ENCODE peak calls at places on chromosomes 7 and 10, in six cellular contexts. K is fibroblast of lung, C is esophagus muscularis mucosa, E is spleen, J is brain microvascular endothelial cell, W is transverse colon. S is an unnamed sample.

GRCh38 chr10:63716174-63716573 is 195.0 kb downstream of the REEP3 start:
- DNase-seq in J (no peak), E (no peak), C (no peak), W (no peak), K (no peak), S (no peak)

GRCh38 chr10:76115471-76116155 is 684.2 kb downstream of the LRMDA start:
- DNase-seq in W (no peak), J (no peak), E (no peak), K (no peak), C (no peak), S (no peak)

GRCh38 chr7:35424869-35425495 is 171.1 kb upstream of the TBX20 start:
- DNase-seq in W (peak; percentile 46), E (peak; percentile 81), J (peak; percentile 25), C (no peak), K (peak; percentile 50), S (peak; percentile 67)

GRCh38 chr7:22700559-22701002 is 26.4 kb upstream of the IL6 start:
- DNase-seq in W (no peak), J (peak; percentile 75), C (no peak), K (peak; percentile 76), E (no peak), S (no peak)

GRCh38 chr7:133354546-133355324 is 101.9 kb downstream of the EXOC4 start:
- DNase-seq in K (peak; percentile 58), E (no peak), J (peak; percentile 32), W (no peak), C (no peak), S (no peak)

GRCh38 chr7:111363099-111363498 is 199.2 kb downstream of the IMMP2L start:
- DNase-seq in E (no peak), J (peak; percentile 43), K (peak; percentile 41), C (no peak), W (no peak), S (no peak)

GRCh38 chr7:105097619-105098018 is 83.6 kb downstream of the KMT2E start:
- DNase-seq in C (no peak), E (no peak), J (peak; percentile 71), K (peak; percentile 90), W (no peak), S (no peak)

GRCh38 chr7:21944616-21945373 is 904 bp downstream of the CDCA7L start:
- DNase-seq in J (no peak), K (no peak), W (peak; percentile 76), E (peak; percentile 88), C (no peak), S (peak; percentile 40)

GRCh38 chr10:84310470-84310869 is 17.9 kb upstream of the CCSER2 start:
- DNase-seq in C (no peak), E (no peak), K (peak; percentile 32), W (no peak), J (peak; percentile 66), S (no peak)

GRCh38 chr7:134890246-134891240 is 95.8 kb upstream of the AGBL3 start:
- DNase-seq in C (peak; percentile 86), W (no peak), J (peak; percentile 73), K (peak; percentile 49), E (no peak), S (no peak)

GRCh38 chr7:156515911-156516790 is 124.4 kb upstream of the RNF32 start:
- DNase-seq in W (peak; percentile 26), C (peak; percentile 68), J (peak; percentile 7), E (no peak), K (no peak), S (no peak)

GRCh38 chr7:318476-319266 is 28.7 kb downstream of the FOXL3 start:
- DNase-seq in J (no peak), W (peak; percentile 61), C (no peak), K (no peak), E (peak; percentile 32), S (no peak)

GRCh38 chr10:24465899-24466615 is 257.1 kb downstream of the KIAA1217 start:
- DNase-seq in E (no peak), K (peak; percentile 92), J (peak; percentile 93), C (no peak), W (peak; percentile 59), S (peak; percentile 63)

GRCh38 chr7:17405786-17406185 is 107.3 kb downstream of the AHR start:
- DNase-seq in C (no peak), E (no peak), K (peak; percentile 88), W (no peak), J (peak; percentile 95), S (no peak)

GRCh38 chr10:129104266-129105045 is 362.6 kb upstream of the MGMT start:
- DNase-seq in W (no peak), J (peak; percentile 25), E (no peak), K (peak; percentile 40), C (peak; percentile 79), S (no peak)

GRCh38 chr7:28358423-28358868 is 53.9 kb upstream of the CREB5 start:
- DNase-seq in J (peak; percentile 91), W (no peak), C (peak; percentile 84), K (peak; percentile 99), E (no peak), S (no peak)

GRCh38 chr7:156002362-156003001 is 190.2 kb upstream of the SHH start:
- DNase-seq in K (no peak), C (no peak), E (no peak), W (no peak), J (no peak), S (no peak)

GRCh38 chr10:4526426-4526825 is 299.6 kb upstream of the AKR1E2 start:
- DNase-seq in K (no peak), E (no peak), W (no peak), J (no peak), C (no peak), S (no peak)

GRCh38 chr10:89389254-89389653 is 3.2 kb upstream of the IFIT1 start:
- DNase-seq in C (peak; percentile 12), E (no peak), J (no peak), K (peak; percentile 66), W (no peak), S (no peak)

GRCh38 chr7:142795339-142795863 is 24.6 kb downstream of the PRSS2 start:
- DNase-seq in J (no peak), K (no peak), C (no peak), W (peak; percentile 27), E (peak; percentile 91), S (no peak)

GRCh38 chr7:93945756-93946540 is 24.4 kb downstream of the GNG11 start:
- DNase-seq in K (no peak), E (no peak), J (no peak), C (no peak), W (no peak), S (no peak)
- H3K36me3 ChIP-seq in K (no peaks in the 10 kb centered on the region), E (no peaks in the 10 kb centered on the region), J (no peaks in the 10 kb centered on the region), C (no peaks in the 10 kb centered on the region), W (no peaks in the 10 kb centered on the region), S (no peaks in the 10 kb centered on the region)

DNA sequence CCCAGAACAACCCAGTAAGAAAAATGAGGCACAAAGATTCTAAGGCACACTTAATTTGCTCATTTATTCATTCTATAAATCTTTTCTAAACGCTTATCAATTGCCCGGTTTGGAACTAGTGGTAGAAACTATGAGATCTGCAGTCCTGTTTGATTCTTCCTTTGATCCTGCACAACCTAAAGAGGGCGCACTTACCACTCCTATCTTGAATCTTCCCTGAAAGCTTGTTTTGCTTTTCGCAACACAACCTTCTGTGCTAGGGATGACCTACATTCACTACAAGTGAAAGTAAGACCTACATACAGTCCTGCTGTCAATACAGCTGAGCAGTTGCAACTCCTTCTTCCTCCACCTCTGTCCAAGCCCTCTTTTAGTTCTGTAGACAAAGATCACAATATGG is 12.6 kb upstream of the ARL4A start:
- DNase-seq in J (peak; percentile 41), W (peak; percentile 29), K (peak; percentile 66), E (no peak), C (no peak), S (no peak)
- TF ChIP-seq CTCF in J (peak; percentile 54), W (peak; percentile 33), K (peak; percentile 33), E (no peak), C (peak; percentile 27), S (no peak)

GRCh38 chr7:108079291-108080057 is 50.7 kb downstream of the LAMB4 start:
- DNase-seq in K (peak; percentile 97), W (peak; percentile 21), J (peak; percentile 90), E (no peak), C (no peak), S (no peak)
- H3K27ac ChIP-seq in K (peak overlapping the region; percentile 78), W (peak overlapping the region; percentile 66), J (peak overlapping the region; percentile 86), E (no peak overlapping the region), C (peak overlapping the region; percentile 48), S (no peak overlapping the region)

GRCh38 chr10:32039745-32040144 is 16.5 kb downstream of the KIF5B start:
- DNase-seq in W (no peak), J (no peak), C (no peak), K (no peak), E (no peak), S (no peak)
- H3K36me3 ChIP-seq in W (no peaks in the 10 kb centered on the region), J (peaks cover 44% of the 10 kb centered on the region), C (peaks cover 30% of the 10 kb centered on the region), K (peaks cover 1% of the 10 kb centered on the region), E (peaks cover 2% of the 10 kb centered on the region), S (no peaks in the 10 kb centered on the region)

DNA sequence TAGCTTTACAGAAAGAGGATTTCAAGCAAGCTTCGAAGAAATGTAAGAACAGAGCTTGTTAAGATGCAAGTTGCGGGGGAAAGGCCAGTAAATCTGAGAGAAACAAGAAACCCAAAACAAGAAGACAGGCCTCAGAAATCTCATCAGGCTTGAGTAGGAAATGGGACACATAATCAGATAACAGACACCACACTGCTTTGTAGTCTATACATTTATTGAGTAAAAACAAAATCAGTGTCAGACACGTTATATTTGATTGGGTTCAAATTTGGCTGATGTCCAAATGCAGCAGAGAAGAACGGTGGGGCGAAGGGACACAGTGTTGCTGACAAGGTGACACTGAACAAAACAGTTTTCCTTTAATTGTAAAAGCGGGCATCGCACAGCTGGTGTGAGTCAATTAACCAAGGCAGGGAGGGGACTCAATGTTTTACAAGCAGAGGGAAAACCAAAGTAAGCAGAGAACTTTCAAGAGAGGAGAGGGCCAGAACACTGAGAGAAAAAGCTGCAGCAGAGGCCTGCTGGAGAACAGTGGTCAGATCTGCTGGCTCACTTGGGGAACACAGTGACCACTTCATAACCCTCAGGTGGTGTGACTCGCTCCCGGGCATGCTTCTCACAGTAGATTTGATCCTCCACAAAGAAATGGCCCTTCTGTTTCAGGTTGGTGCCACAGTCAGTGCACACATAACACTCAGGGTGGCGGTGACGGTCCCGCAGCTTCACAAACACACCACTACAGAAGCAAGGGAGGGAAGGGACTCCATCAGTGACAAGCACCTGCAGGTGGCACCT is 43.5 kb downstream of the ACSM6 start:
- DNase-seq in C (no peak), K (no peak), W (no peak), E (no peak), J (no peak), S (no peak)
- TF ChIP-seq CTCF in C (no peak), K (no peak), W (no peak), E (no peak), J (no peak), S (no peak)

GRCh38 chr7:151007469-151007898 is 16.7 kb downstream of the NOS3 start:
- DNase-seq in J (no peak), W (no peak), K (no peak), E (peak; percentile 85), C (no peak), S (no peak)
- H3K27ac ChIP-seq in J (no peak overlapping the region), W (peak overlapping the region; percentile 12), K (no peak overlapping the region), E (peak overlapping the region; percentile 66), C (no peak overlapping the region), S (no peak overlapping the region)

DNA sequence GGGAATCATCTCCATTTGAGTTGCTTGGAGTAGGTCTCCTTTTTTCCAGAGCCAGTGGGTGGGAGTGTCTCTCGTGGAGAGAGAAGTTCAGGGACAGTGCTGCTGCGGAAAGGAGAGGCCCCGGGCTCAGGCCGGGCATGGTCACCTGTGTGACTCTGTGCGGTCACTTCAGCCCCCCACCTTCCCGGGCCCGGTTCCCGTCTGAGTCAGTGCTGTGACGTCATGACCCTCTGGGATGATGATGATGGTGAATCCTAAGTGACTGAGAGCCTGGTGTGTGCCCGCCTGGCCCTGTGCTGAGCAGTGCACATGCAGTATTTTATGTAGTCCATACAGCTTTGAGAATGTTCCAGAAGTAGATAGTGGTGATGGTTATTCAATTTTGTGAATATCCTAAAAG is 32.6 kb upstream of the AP5Z1 start:
- DNase-seq in J (no peak), E (no peak), K (no peak), C (no peak), W (no peak), S (no peak)
- H3K36me3 ChIP-seq in J (peaks cover 20% of the 10 kb centered on the region), E (no peaks in the 10 kb centered on the region), K (peaks cover 14% of the 10 kb centered on the region), C (peaks cover 15% of the 10 kb centered on the region), W (no peaks in the 10 kb centered on the region), S (no peaks in the 10 kb centered on the region)